ENCODE peak calls at places on chromosome 1, in four cellular contexts. V is HFF-Myc, L is keratinocyte, I is endothelial cell. O is an unnamed sample.

GRCh38 chr1:208455821-208456220 is 211.6 kb upstream of the PLXNA2 start:
- DNase-seq in V (no peak), L (no peak), I (no peak), O (no peak)

GRCh38 chr1:162732566-162733335 is 57.8 kb upstream of the HSD17B7 start:
- DNase-seq in V (no peak), L (no peak), I (no peak), O (no peak)

GRCh38 chr1:55519937-55520683 is 304.9 kb upstream of the USP24 start:
- DNase-seq in V (peak), L (no peak), I (no peak), O (no peak)

GRCh38 chr1:109570414-109570813 is 22.0 kb downstream of the GNAI3 start:
- DNase-seq in V (no peak), L (peak), I (no peak), O (no peak)

GRCh38 chr1:85578321-85579295 is 2.0 kb upstream of the CCN1 start:
- DNase-seq in V (peak), L (no peak), I (no peak), O (no peak)

GRCh38 chr1:214901718-214902117 is 180.8 kb upstream of the KCNK2 start:
- DNase-seq in V (no peak), L (peak), I (no peak), O (no peak)

GRCh38 chr1:36151845-36152203 is 2.5 kb upstream of the TRAPPC3 start:
- DNase-seq in V (no peak), L (no peak), I (no peak), O (no peak)

GRCh38 chr1:234205966-234206365 is 167.3 kb upstream of the COA6 start:
- DNase-seq in V (no peak), L (no peak), I (no peak), O (no peak)

GRCh38 chr1:150272379-150272840 is at the start of gene C1orf54:
- DNase-seq in V (no peak), L (no peak), I (peak), O (no peak)

GRCh38 chr1:155192346-155193274 is 15.1 kb downstream of the THBS3 start:
- DNase-seq in V (no peak), L (no peak), I (no peak), O (no peak)

GRCh38 chr1:52767881-52768280 is 41.6 kb downstream of the ZYG11B start:
- DNase-seq in V (no peak), L (no peak), I (no peak), O (no peak)

GRCh38 chr1:151832318-151832984 is 849 bp upstream of the RORC start:
- DNase-seq in V (no peak), L (no peak), I (no peak), O (no peak)

GRCh38 chr1:53590581-53591515 is 131.6 kb downstream of the DMRTB1 start:
- DNase-seq in V (no peak), L (no peak), I (no peak), O (no peak)

GRCh38 chr1:94792473-94792875 is 27.7 kb upstream of the SLC44A3 start:
- DNase-seq in V (peak), L (no peak), I (no peak), O (no peak)

GRCh38 chr1:213779228-213779627 is 208.5 kb upstream of the PROX1 start:
- DNase-seq in V (no peak), L (no peak), I (no peak), O (no peak)

GRCh38 chr1:116766616-116767469 is 12.6 kb downstream of the CD2 start:
- DNase-seq in V (peak), L (no peak), I (no peak), O (no peak)

GRCh38 chr1:156781585-156782186 is 14.4 kb downstream of the PRCC start:
- DNase-seq in V (no peak), L (no peak), I (no peak), O (no peak)

GRCh38 chr1:227797612-227798011 is 17.9 kb upstream of the PRSS38 start:
- DNase-seq in V (no peak), L (no peak), I (no peak), O (no peak)

GRCh38 chr1:245650441-245650840 is 495.7 kb downstream of the KIF26B start:
- DNase-seq in V (no peak), L (no peak), I (no peak), O (no peak)

GRCh38 chr1:151811181-151811580 is 6.0 kb upstream of the LINGO4 start:
- DNase-seq in V (no peak), L (no peak), I (no peak), O (no peak)

GRCh38 chr1:204344665-204345064 is 15.1 kb downstream of the PLEKHA6 start:
- DNase-seq in V (no peak), L (no peak), I (no peak), O (no peak)

GRCh38 chr1:204343247-204343646 is 16.5 kb downstream of the PLEKHA6 start:
- DNase-seq in V (no peak), L (no peak), I (no peak), O (no peak)

GRCh38 chr1:204343850-204344249 is 15.9 kb downstream of the PLEKHA6 start:
- DNase-seq in V (no peak), L (no peak), I (no peak), O (no peak)

GRCh38 chr1:204345941-204346678 is 13.6 kb downstream of the PLEKHA6 start:
- DNase-seq in V (no peak), L (no peak), I (no peak), O (no peak)

DNA sequence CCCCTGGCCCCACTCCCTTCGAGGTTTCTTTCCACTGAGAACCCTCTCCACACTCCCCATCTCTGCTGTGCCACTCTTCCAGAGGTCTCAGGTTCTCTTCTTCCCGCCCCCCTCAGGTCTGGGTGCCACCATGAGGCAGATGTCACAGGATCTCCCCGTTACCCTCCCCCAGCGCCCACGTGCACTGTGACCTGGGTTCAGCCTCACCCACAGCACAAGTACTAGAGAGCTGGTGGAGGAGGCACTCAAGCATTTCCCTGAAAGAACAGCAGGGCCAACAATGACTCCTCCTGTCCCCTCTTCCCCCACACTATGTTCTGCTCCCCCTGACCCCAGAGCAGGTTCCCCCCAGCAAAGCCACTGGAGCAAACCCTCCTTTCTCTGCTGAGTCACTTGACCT is 14.3 kb downstream of the PLEKHA6 start:
- DNase-seq in V (no peak), L (no peak), I (no peak), O (no peak)
- TF ChIP-seq CTCF in V (no peak), L (no peak), I (no peak), O (no peak)

DNA sequence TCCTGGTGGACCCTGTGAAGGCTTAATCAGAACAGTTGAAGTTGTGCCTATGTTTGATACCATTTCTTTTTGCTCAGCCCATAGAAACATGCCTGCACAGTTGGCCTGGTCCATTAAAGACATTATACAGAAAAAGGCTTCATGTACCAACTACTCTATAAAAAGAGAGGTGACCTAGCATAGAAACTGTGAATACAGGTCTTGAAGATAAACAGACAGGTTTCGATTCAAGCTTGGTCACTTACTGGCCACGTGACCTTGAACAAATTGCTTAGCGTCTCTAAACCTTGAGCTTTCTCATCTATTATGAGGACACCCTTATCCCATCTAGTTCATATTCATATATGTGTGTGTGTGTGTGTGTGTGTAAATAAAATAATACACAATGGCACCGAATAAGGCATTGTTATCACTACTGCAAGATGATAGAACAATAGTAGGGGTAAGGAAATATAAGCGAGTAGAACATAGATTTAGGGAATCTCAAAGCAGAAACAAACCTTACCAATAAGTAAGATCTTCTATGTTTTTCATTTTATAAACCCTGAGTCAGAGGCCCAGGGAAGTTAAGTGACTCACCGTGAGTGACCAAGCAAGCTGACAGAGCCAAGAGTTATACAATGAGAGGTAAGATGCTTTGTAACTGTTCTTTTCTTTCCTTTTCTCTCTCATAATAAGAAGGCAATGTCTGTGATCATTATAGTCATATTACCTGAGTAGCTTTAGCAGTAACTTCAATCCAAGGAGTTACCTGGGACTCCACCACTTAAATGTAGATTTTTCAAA is 476.8 kb upstream of the DEPDC1 start:
- DNase-seq in V (no peak), L (no peak), I (no peak), O (no peak)
- TF ChIP-seq CTCF in V (no peak), L (no peak), I (no peak), O (no peak)

GRCh38 chr1:218589487-218589886 is 244.4 kb downstream of the TGFB2 start:
- DNase-seq in V (no peak), L (no peak), I (no peak), O (no peak)

GRCh38 chr1:218588555-218589172 is 243.5 kb downstream of the TGFB2 start:
- DNase-seq in V (no peak), L (no peak), I (no peak), O (no peak)

GRCh38 chr1:218592688-218593087 is 247.6 kb downstream of the TGFB2 start:
- DNase-seq in V (no peak), L (no peak), I (no peak), O (no peak)

GRCh38 chr1:218587890-218588289 is 242.8 kb downstream of the TGFB2 start:
- DNase-seq in V (no peak), L (no peak), I (no peak), O (no peak)

GRCh38 chr1:218591966-218592365 is 246.8 kb downstream of the TGFB2 start:
- DNase-seq in V (no peak), L (no peak), I (no peak), O (no peak)
- TF ChIP-seq CTCF in V (no peak), L (no peak), I (no peak), O (no peak)

GRCh38 chr1:114282751-114283403 is 129.2 kb upstream of the SYT6 start:
- DNase-seq in V (peak), L (peak), I (peak), O (peak)

GRCh38 chr1:114286960-114287359 is 133.3 kb upstream of the SYT6 start:
- DNase-seq in V (no peak), L (no peak), I (no peak), O (no peak)

GRCh38 chr1:114289321-114289720 is 135.7 kb upstream of the SYT6 start:
- DNase-seq in V (no peak), L (no peak), I (no peak), O (no peak)

GRCh38 chr1:114286179-114286578 is 132.5 kb upstream of the SYT6 start:
- DNase-seq in V (no peak), L (no peak), I (no peak), O (no peak)
- TF ChIP-seq CTCF in V (no peak), L (peak), I (no peak), O (no peak)

GRCh38 chr1:171740987-171741871 is 636 bp downstream of the VAMP4 start:
- DNase-seq in V (no peak), L (no peak), I (peak), O (no peak)
- TF ChIP-seq CTCF in V (peak), L (no peak), I (no peak), O (peak)

GRCh38 chr1:17141441-17142197 is 22.4 kb upstream of the PADI2 start:
- DNase-seq in V (no peak), L (no peak), I (no peak), O (no peak)
- TF ChIP-seq CTCF in V (no peak), L (no peak), I (no peak), O (no peak)

DNA sequence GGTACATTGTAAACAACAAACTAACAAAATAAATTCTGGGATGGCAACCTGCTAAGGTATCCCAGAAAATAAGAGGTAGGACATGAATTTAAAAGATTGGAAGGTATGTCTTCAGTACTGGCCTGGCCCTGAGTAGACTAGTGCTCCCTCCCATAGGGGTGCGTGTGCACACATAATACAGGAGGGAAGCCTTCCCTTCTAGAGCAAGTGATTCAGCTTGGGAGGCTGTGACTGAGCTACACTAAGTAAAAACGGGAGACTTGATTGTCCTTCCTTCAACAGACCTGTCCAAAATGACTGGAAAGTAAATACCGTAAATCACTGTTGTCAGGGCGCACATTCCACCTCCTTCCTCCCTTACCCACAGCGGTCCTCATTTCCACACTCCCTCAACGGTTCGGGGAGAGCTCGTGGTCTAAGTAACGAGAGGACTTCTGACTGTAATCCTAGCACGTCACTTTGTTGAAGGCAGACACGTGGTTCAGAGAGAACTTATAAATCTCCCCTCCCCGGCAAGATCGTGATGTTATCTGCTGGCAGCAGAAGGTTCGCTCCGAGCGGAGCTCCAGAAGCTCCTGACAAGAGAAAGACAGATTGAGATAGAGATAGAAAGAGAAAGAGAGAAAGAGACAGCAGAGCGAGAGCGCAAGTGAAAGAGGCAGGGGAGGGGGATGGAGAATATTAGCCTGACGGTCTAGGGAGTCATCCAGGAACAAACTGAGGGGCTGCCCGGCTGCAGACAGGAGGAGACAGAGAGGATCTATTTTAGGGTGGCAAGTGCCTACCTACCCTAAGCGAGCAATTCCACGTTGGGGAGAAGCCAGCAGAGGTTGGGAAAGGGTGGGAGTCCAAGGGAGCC is at the start of gene TGFB2:
- DNase-seq in V (no peak), L (no peak), I (peak), O (no peak)
- TF ChIP-seq CTCF in V (peak), L (no peak), I (no peak), O (no peak)

DNA sequence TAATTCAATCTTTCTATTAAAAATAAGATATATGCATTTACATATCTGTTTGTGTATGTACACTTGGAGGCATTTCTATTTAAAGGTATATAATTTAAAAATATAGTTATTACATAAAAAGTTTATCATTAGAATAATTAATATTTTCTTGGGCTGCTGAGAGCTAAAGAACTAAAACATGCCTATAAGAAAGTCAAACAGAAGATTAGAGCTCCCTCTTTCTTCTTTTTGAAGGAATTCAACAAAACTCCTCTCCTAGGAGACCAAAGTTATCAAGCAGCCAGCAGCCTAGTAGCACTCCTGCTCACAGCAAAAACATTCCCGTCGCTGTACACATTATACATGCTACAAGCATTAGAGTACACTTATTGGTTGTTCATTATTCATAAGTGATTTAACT is 216.5 kb downstream of the VAV3 start:
- DNase-seq in V (no peak), L (no peak), I (no peak), O (no peak)
- TF ChIP-seq CTCF in V (peak), L (peak), I (no peak), O (peak)

DNA sequence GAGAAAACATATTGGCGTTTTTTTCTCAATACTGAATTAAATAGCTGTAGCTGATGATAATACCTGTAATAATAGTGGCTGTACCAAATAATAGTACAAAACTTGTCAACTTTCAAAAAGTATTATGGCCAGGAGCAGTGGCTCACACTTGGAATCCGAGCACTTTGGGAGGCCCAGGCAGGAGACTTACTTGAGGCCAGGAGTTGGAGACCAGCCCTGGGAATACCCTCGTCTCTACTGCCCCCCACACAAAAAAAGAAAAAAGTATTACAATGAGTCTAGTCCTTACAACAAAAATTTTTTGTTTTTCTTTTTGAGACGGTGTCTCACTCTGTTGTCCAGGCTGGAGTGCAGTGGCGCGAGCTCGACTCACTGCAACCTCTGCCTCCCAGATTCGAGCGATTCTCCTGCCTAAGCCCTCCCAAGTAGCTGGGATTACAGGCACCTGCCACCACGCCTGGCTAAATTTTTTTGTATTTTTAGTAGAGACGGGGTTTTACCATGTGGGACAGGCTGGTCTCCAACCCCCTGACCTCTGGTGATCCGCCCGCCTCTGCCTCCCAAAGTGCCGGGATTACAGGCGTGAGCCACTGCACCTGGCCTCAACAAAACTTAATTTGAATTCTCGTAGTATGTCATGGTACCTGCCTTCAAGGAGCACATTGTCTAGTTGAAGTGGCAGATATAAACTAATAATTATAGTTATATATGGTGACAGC is 1.4 kb downstream of the RBBP4 start:
- DNase-seq in V (no peak), L (no peak), I (no peak), O (no peak)
- TF ChIP-seq CTCF in V (no peak), L (no peak), I (no peak), O (no peak)